ENCODE peak calls at places on chromosomes 1 and 21, in six cellular contexts. One of them, this sample, is unnamed.

GRCh38 chr1:9100471-9101043 is 28.3 kb downstream of the GPR157 start:
- DNase-seq in activated T-helper 1 cell treated with anti-CD3 and anti-CD28 coated beads, Interleukin-2, amount 50 U/mL, for 16 hours: no peak
- DNase-seq in naive thymus-derived CD8-positive, alpha-beta T cell: no peak
- DNase-seq in T-cell: no peak
- DNase-seq in naive thymus-derived CD4-positive, alpha-beta T cell: no peak
- DNase-seq in stimulated activated CD8-positive, alpha-beta memory T cell treated with anti-CD3 and anti-CD28 coated beads, Interleukin-4, amount 100 ng/mL, for 24 hours: no peak
- DNase-seq in this sample: no peak

GRCh38 chr1:54324750-54325704 is 81.2 kb downstream of the SSBP3 start:
- DNase-seq in activated T-helper 1 cell treated with anti-CD3 and anti-CD28 coated beads, Interleukin-2, amount 50 U/mL, for 16 hours: no peak
- DNase-seq in naive thymus-derived CD8-positive, alpha-beta T cell: no peak
- DNase-seq in T-cell: no peak
- DNase-seq in naive thymus-derived CD4-positive, alpha-beta T cell: no peak
- DNase-seq in stimulated activated CD8-positive, alpha-beta memory T cell treated with anti-CD3 and anti-CD28 coated beads, Interleukin-4, amount 100 ng/mL, for 24 hours: no peak
- DNase-seq in this sample: no peak

GRCh38 chr1:76330993-76331603 is 256.6 kb downstream of the ST6GALNAC3 start:
- DNase-seq in activated T-helper 1 cell treated with anti-CD3 and anti-CD28 coated beads, Interleukin-2, amount 50 U/mL, for 16 hours: no peak
- DNase-seq in naive thymus-derived CD8-positive, alpha-beta T cell: peak; percentile 4
- DNase-seq in T-cell: peak; percentile 8
- DNase-seq in naive thymus-derived CD4-positive, alpha-beta T cell: no peak
- DNase-seq in stimulated activated CD8-positive, alpha-beta memory T cell treated with anti-CD3 and anti-CD28 coated beads, Interleukin-4, amount 100 ng/mL, for 24 hours: no peak
- DNase-seq in this sample: no peak

GRCh38 chr1:248850536-248851251 is 8.2 kb downstream of the ZNF692 start:
- DNase-seq in activated T-helper 1 cell treated with anti-CD3 and anti-CD28 coated beads, Interleukin-2, amount 50 U/mL, for 16 hours: no peak
- DNase-seq in naive thymus-derived CD8-positive, alpha-beta T cell: no peak
- DNase-seq in T-cell: no peak
- DNase-seq in naive thymus-derived CD4-positive, alpha-beta T cell: no peak
- DNase-seq in stimulated activated CD8-positive, alpha-beta memory T cell treated with anti-CD3 and anti-CD28 coated beads, Interleukin-4, amount 100 ng/mL, for 24 hours: no peak
- DNase-seq in this sample: no peak

GRCh38 chr1:8643542-8644536 is 173.6 kb downstream of the RERE start:
- DNase-seq in activated T-helper 1 cell treated with anti-CD3 and anti-CD28 coated beads, Interleukin-2, amount 50 U/mL, for 16 hours: no peak
- DNase-seq in naive thymus-derived CD8-positive, alpha-beta T cell: no peak
- DNase-seq in T-cell: no peak
- DNase-seq in naive thymus-derived CD4-positive, alpha-beta T cell: no peak
- DNase-seq in stimulated activated CD8-positive, alpha-beta memory T cell treated with anti-CD3 and anti-CD28 coated beads, Interleukin-4, amount 100 ng/mL, for 24 hours: no peak
- DNase-seq in this sample: no peak

GRCh38 chr1:168221275-168221674 is 4.5 kb upstream of the SFT2D2 start:
- DNase-seq in activated T-helper 1 cell treated with anti-CD3 and anti-CD28 coated beads, Interleukin-2, amount 50 U/mL, for 16 hours: no peak
- DNase-seq in naive thymus-derived CD8-positive, alpha-beta T cell: no peak
- DNase-seq in T-cell: no peak
- DNase-seq in naive thymus-derived CD4-positive, alpha-beta T cell: no peak
- DNase-seq in stimulated activated CD8-positive, alpha-beta memory T cell treated with anti-CD3 and anti-CD28 coated beads, Interleukin-4, amount 100 ng/mL, for 24 hours: no peak
- DNase-seq in this sample: no peak

GRCh38 chr1:51768971-51769601 is 109.4 kb downstream of the NRDC start:
- DNase-seq in activated T-helper 1 cell treated with anti-CD3 and anti-CD28 coated beads, Interleukin-2, amount 50 U/mL, for 16 hours: no peak
- DNase-seq in naive thymus-derived CD8-positive, alpha-beta T cell: peak; percentile 9
- DNase-seq in T-cell: no peak
- DNase-seq in naive thymus-derived CD4-positive, alpha-beta T cell: no peak
- DNase-seq in stimulated activated CD8-positive, alpha-beta memory T cell treated with anti-CD3 and anti-CD28 coated beads, Interleukin-4, amount 100 ng/mL, for 24 hours: no peak
- DNase-seq in this sample: peak; percentile 47

GRCh38 chr1:201982923-201983805 is 716 bp downstream of the RNPEP start:
- DNase-seq in activated T-helper 1 cell treated with anti-CD3 and anti-CD28 coated beads, Interleukin-2, amount 50 U/mL, for 16 hours: peak; percentile 32
- DNase-seq in naive thymus-derived CD8-positive, alpha-beta T cell: peak; percentile 51
- DNase-seq in T-cell: peak; percentile 55
- DNase-seq in naive thymus-derived CD4-positive, alpha-beta T cell: peak; percentile 46
- DNase-seq in stimulated activated CD8-positive, alpha-beta memory T cell treated with anti-CD3 and anti-CD28 coated beads, Interleukin-4, amount 100 ng/mL, for 24 hours: peak; percentile 30
- DNase-seq in this sample: peak; percentile 65

GRCh38 chr1:65429078-65429477 is 8.6 kb downstream of the LEPR start:
- DNase-seq in activated T-helper 1 cell treated with anti-CD3 and anti-CD28 coated beads, Interleukin-2, amount 50 U/mL, for 16 hours: no peak
- DNase-seq in naive thymus-derived CD8-positive, alpha-beta T cell: no peak
- DNase-seq in T-cell: no peak
- DNase-seq in naive thymus-derived CD4-positive, alpha-beta T cell: no peak
- DNase-seq in stimulated activated CD8-positive, alpha-beta memory T cell treated with anti-CD3 and anti-CD28 coated beads, Interleukin-4, amount 100 ng/mL, for 24 hours: no peak
- DNase-seq in this sample: no peak

GRCh38 chr1:65009724-65010420 is 43.5 kb upstream of the JAK1 start:
- DNase-seq in activated T-helper 1 cell treated with anti-CD3 and anti-CD28 coated beads, Interleukin-2, amount 50 U/mL, for 16 hours: no peak
- DNase-seq in naive thymus-derived CD8-positive, alpha-beta T cell: no peak
- DNase-seq in T-cell: no peak
- DNase-seq in naive thymus-derived CD4-positive, alpha-beta T cell: no peak
- DNase-seq in stimulated activated CD8-positive, alpha-beta memory T cell treated with anti-CD3 and anti-CD28 coated beads, Interleukin-4, amount 100 ng/mL, for 24 hours: no peak
- DNase-seq in this sample: no peak

GRCh38 chr21:29231781-29232548 is 66.8 kb upstream of the BACH1 start:
- DNase-seq in activated T-helper 1 cell treated with anti-CD3 and anti-CD28 coated beads, Interleukin-2, amount 50 U/mL, for 16 hours: no peak
- DNase-seq in naive thymus-derived CD8-positive, alpha-beta T cell: no peak
- DNase-seq in T-cell: no peak
- DNase-seq in naive thymus-derived CD4-positive, alpha-beta T cell: no peak
- DNase-seq in stimulated activated CD8-positive, alpha-beta memory T cell treated with anti-CD3 and anti-CD28 coated beads, Interleukin-4, amount 100 ng/mL, for 24 hours: no peak
- DNase-seq in this sample: no peak

GRCh38 chr1:61293197-61293596 is 210.8 kb downstream of the NFIA start:
- DNase-seq in activated T-helper 1 cell treated with anti-CD3 and anti-CD28 coated beads, Interleukin-2, amount 50 U/mL, for 16 hours: no peak
- DNase-seq in naive thymus-derived CD8-positive, alpha-beta T cell: no peak
- DNase-seq in T-cell: no peak
- DNase-seq in naive thymus-derived CD4-positive, alpha-beta T cell: no peak
- DNase-seq in stimulated activated CD8-positive, alpha-beta memory T cell treated with anti-CD3 and anti-CD28 coated beads, Interleukin-4, amount 100 ng/mL, for 24 hours: no peak
- DNase-seq in this sample: no peak

GRCh38 chr1:95625224-95625623 is 391.2 kb downstream of the RWDD3 start:
- DNase-seq in activated T-helper 1 cell treated with anti-CD3 and anti-CD28 coated beads, Interleukin-2, amount 50 U/mL, for 16 hours: no peak
- DNase-seq in naive thymus-derived CD8-positive, alpha-beta T cell: no peak
- DNase-seq in T-cell: no peak
- DNase-seq in naive thymus-derived CD4-positive, alpha-beta T cell: no peak
- DNase-seq in stimulated activated CD8-positive, alpha-beta memory T cell treated with anti-CD3 and anti-CD28 coated beads, Interleukin-4, amount 100 ng/mL, for 24 hours: no peak
- DNase-seq in this sample: no peak

GRCh38 chr1:182575540-182576149 is 13.4 kb downstream of the RNASEL start:
- DNase-seq in activated T-helper 1 cell treated with anti-CD3 and anti-CD28 coated beads, Interleukin-2, amount 50 U/mL, for 16 hours: no peak
- DNase-seq in naive thymus-derived CD8-positive, alpha-beta T cell: no peak
- DNase-seq in T-cell: no peak
- DNase-seq in naive thymus-derived CD4-positive, alpha-beta T cell: no peak
- DNase-seq in stimulated activated CD8-positive, alpha-beta memory T cell treated with anti-CD3 and anti-CD28 coated beads, Interleukin-4, amount 100 ng/mL, for 24 hours: no peak
- DNase-seq in this sample: no peak

GRCh38 chr21:42003051-42003461 is 7.1 kb downstream of the ZBTB21 start:
- DNase-seq in activated T-helper 1 cell treated with anti-CD3 and anti-CD28 coated beads, Interleukin-2, amount 50 U/mL, for 16 hours: no peak
- DNase-seq in naive thymus-derived CD8-positive, alpha-beta T cell: no peak
- DNase-seq in T-cell: no peak
- DNase-seq in naive thymus-derived CD4-positive, alpha-beta T cell: no peak
- DNase-seq in stimulated activated CD8-positive, alpha-beta memory T cell treated with anti-CD3 and anti-CD28 coated beads, Interleukin-4, amount 100 ng/mL, for 24 hours: no peak
- DNase-seq in this sample: no peak

GRCh38 chr1:149978547-149979023 is 31.9 kb downstream of the OTUD7B start:
- DNase-seq in activated T-helper 1 cell treated with anti-CD3 and anti-CD28 coated beads, Interleukin-2, amount 50 U/mL, for 16 hours: no peak
- DNase-seq in naive thymus-derived CD8-positive, alpha-beta T cell: no peak
- DNase-seq in T-cell: no peak
- DNase-seq in naive thymus-derived CD4-positive, alpha-beta T cell: no peak
- DNase-seq in stimulated activated CD8-positive, alpha-beta memory T cell treated with anti-CD3 and anti-CD28 coated beads, Interleukin-4, amount 100 ng/mL, for 24 hours: no peak
- DNase-seq in this sample: no peak

GRCh38 chr21:39020751-39021474 is 162.3 kb downstream of the PSMG1 start:
- DNase-seq in activated T-helper 1 cell treated with anti-CD3 and anti-CD28 coated beads, Interleukin-2, amount 50 U/mL, for 16 hours: no peak
- DNase-seq in naive thymus-derived CD8-positive, alpha-beta T cell: no peak
- DNase-seq in T-cell: no peak
- DNase-seq in naive thymus-derived CD4-positive, alpha-beta T cell: no peak
- DNase-seq in stimulated activated CD8-positive, alpha-beta memory T cell treated with anti-CD3 and anti-CD28 coated beads, Interleukin-4, amount 100 ng/mL, for 24 hours: no peak
- DNase-seq in this sample: no peak

GRCh38 chr1:89604414-89604735 is 28.5 kb upstream of the LRRC8C start:
- DNase-seq in activated T-helper 1 cell treated with anti-CD3 and anti-CD28 coated beads, Interleukin-2, amount 50 U/mL, for 16 hours: no peak
- DNase-seq in naive thymus-derived CD8-positive, alpha-beta T cell: no peak
- DNase-seq in T-cell: no peak
- DNase-seq in naive thymus-derived CD4-positive, alpha-beta T cell: no peak
- DNase-seq in stimulated activated CD8-positive, alpha-beta memory T cell treated with anti-CD3 and anti-CD28 coated beads, Interleukin-4, amount 100 ng/mL, for 24 hours: no peak
- DNase-seq in this sample: no peak

GRCh38 chr1:158126425-158126824 is 54.3 kb upstream of the CD1D start:
- DNase-seq in activated T-helper 1 cell treated with anti-CD3 and anti-CD28 coated beads, Interleukin-2, amount 50 U/mL, for 16 hours: no peak
- DNase-seq in naive thymus-derived CD8-positive, alpha-beta T cell: no peak
- DNase-seq in T-cell: no peak
- DNase-seq in naive thymus-derived CD4-positive, alpha-beta T cell: no peak
- DNase-seq in stimulated activated CD8-positive, alpha-beta memory T cell treated with anti-CD3 and anti-CD28 coated beads, Interleukin-4, amount 100 ng/mL, for 24 hours: no peak
- DNase-seq in this sample: no peak

GRCh38 chr1:181949500-181949899 is 112.0 kb downstream of the ZNF648 start:
- DNase-seq in activated T-helper 1 cell treated with anti-CD3 and anti-CD28 coated beads, Interleukin-2, amount 50 U/mL, for 16 hours: no peak
- DNase-seq in naive thymus-derived CD8-positive, alpha-beta T cell: no peak
- DNase-seq in T-cell: no peak
- DNase-seq in naive thymus-derived CD4-positive, alpha-beta T cell: no peak
- DNase-seq in stimulated activated CD8-positive, alpha-beta memory T cell treated with anti-CD3 and anti-CD28 coated beads, Interleukin-4, amount 100 ng/mL, for 24 hours: no peak
- DNase-seq in this sample: no peak

This sample was measured in CD14-positive monocyte.